ENCODE peak calls at places on chromosome 15, in four cellular contexts. G, K, T and R are unnamed samples.

GRCh38 chr15:68609618-68610017 is 30.8 kb downstream of the CORO2B start:
- DNase-seq in K (no peak), T (no peak), G (no peak), R (no peak)

GRCh38 chr15:32887090-32887489 is 169.3 kb downstream of the GREM1 start:
- DNase-seq in G (no peak), T (no peak), K (no peak), R (no peak)

GRCh38 chr15:101084801-101085200 is 165.6 kb downstream of the LRRK1 start:
- DNase-seq in T (no peak), K (no peak), G (no peak), R (no peak)

GRCh38 chr15:69484837-69485236 is 32.2 kb downstream of the RPLP1 start:
- DNase-seq in K (no peak), T (no peak), G (no peak), R (no peak)

GRCh38 chr15:57183041-57183440 is 193.3 kb upstream of the CGNL1 start:
- DNase-seq in K (no peak), G (no peak), T (no peak), R (no peak)

GRCh38 chr15:42091753-42092665 is 2.4 kb downstream of the PLA2G4D start:
- DNase-seq in G (no peak), K (no peak), T (no peak), R (no peak)

GRCh38 chr15:35289029-35289617 is 204.0 kb upstream of the NANOGP8 start:
- DNase-seq in K (no peak), G (peak; percentile 12), T (no peak), R (peak; percentile 48)

GRCh38 chr15:80888846-80889245 is 100.8 kb downstream of the MESD start:
- DNase-seq in K (no peak), T (no peak), G (no peak), R (no peak)

GRCh38 chr15:26873846-26874245 is 7.0 kb downstream of the GABRA5 start:
- DNase-seq in K (no peak), G (no peak), T (no peak), R (peak; percentile 7)

DNA sequence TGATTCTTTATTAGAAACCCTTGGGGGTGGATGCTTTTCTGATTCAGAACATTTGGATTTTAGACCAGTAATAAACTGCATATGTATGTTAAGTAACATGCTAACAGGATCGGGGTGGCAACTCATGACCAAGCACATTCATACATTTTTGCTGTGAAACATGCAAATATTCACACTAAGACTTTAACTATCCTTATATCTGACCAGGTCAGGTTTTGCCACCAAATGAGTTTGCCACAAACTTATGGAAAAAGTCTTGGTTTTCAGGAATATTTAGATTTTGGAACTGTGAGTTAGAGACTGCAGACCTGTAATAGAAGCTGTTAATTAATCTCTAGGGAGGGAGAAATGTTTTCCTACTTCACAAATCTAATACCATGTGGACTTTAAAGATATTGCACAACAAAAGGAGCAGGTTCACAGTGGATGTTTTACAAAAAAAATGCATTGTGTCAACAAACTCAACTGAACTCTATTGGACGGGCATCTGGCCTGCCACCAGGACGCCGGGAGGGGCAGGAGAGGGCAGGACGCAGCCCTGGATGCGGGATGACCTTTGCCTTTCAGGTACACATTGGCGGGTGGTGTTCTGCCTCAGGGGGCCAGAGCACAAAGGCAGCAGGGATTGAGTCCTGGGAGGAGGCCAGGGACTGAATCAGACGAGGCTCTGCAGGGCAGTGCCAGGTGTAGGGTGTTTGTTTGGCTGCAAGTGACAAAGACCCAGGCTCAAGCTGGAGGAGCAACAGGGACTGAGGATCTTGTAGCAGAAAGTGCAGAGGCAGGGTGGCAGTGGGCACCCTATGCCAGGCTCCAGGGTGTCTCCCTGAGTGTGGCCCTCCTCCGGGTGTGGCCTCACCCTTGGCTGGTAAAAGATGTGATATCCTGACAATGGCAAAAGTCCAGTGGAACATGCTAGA is 30.1 kb upstream of the KLF13 start:
- DNase-seq in G (no peak), T (peak; percentile 66), K (no peak), R (no peak)
- TF ChIP-seq CTCF in G (no peak), T (no peak), K (no peak), R (no peak)

DNA sequence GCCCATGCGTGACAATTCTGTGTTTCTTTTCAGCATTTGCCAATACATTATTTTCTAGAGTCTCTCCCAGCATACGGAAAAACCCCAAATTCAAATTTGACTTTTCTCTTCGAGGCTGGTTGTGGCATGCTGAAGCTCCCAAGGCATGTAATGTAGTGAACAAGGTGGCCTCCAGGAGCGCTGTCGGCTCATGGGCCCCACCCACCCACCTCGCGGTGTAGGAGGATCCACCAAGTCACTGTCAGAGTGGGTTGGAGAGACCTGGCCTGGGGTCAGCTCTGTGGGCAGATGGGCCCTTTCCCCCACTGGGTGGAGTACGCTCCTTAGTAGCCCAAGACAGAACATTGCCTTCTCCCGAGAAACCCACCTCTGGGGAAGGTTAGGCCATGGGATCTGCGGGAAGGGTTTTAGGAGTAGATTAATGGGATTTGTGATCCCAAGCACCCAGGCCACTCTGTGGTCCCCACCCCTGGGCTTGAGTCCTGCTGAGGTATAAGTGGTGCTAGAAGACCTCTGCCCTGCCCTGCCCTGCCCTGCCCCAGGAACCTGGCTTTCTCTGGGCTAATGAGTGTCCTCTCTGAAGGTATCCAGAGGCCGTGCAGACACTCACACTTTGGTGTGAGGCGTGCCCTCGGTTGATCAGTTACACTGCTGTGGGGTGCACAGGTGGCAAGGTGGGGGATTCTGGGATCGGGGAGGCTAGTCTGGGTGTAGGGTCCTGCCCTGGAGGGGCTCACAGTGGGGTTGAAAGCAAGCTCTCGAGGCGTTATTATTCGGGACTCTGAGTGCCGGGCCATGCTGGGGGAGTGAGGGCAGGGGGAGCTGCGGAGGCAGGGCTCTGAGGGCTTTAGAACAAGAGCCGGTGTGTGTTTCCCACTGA is 97.9 kb downstream of the APBA2 start:
- DNase-seq in G (no peak), K (peak; percentile 52), T (no peak), R (no peak)
- TF ChIP-seq CTCF in G (peak; percentile 27), K (peak; percentile 37), T (no peak), R (no peak)

GRCh38 chr15:23039151-23039916 is at the start of gene TUBGCP5:
- DNase-seq in K (peak; percentile 98), T (peak; percentile 98), G (peak; percentile 97), R (peak; percentile 98)
- TF ChIP-seq CTCF in K (no peak), T (peak; percentile 75), G (peak; percentile 22), R (peak; percentile 5)

GRCh38 chr15:45265506-45265905 is 13.5 kb downstream of the SLC28A2 start:
- DNase-seq in K (no peak), T (no peak), G (no peak), R (no peak)

GRCh38 chr15:45263854-45264253 is 11.8 kb downstream of the SLC28A2 start:
- DNase-seq in G (no peak), T (no peak), K (no peak), R (no peak)

GRCh38 chr15:45262906-45263456 is 10.9 kb downstream of the SLC28A2 start:
- DNase-seq in K (no peak), G (no peak), T (no peak), R (no peak)

GRCh38 chr15:45268135-45268534 is 16.1 kb downstream of the SLC28A2 start:
- DNase-seq in G (peak; percentile 35), K (peak; percentile 61), T (no peak), R (no peak)
- TF ChIP-seq CTCF in G (peak; percentile 48), K (no peak), T (no peak), R (no peak)

GRCh38 chr15:74312445-74313007 is 54.9 kb downstream of the CYP11A1 start:
- DNase-seq in G (peak; percentile 95), T (no peak), K (no peak), R (no peak)

GRCh38 chr15:74313889-74314288 is 53.6 kb downstream of the CYP11A1 start:
- DNase-seq in K (no peak), T (no peak), G (no peak), R (no peak)

GRCh38 chr15:74314897-74315438 is 52.5 kb downstream of the CYP11A1 start:
- DNase-seq in T (no peak), G (peak; percentile 16), K (no peak), R (no peak)

GRCh38 chr15:74308643-74308945 is 58.9 kb downstream of the CYP11A1 start:
- DNase-seq in G (no peak), K (no peak), T (no peak), R (no peak)

DNA sequence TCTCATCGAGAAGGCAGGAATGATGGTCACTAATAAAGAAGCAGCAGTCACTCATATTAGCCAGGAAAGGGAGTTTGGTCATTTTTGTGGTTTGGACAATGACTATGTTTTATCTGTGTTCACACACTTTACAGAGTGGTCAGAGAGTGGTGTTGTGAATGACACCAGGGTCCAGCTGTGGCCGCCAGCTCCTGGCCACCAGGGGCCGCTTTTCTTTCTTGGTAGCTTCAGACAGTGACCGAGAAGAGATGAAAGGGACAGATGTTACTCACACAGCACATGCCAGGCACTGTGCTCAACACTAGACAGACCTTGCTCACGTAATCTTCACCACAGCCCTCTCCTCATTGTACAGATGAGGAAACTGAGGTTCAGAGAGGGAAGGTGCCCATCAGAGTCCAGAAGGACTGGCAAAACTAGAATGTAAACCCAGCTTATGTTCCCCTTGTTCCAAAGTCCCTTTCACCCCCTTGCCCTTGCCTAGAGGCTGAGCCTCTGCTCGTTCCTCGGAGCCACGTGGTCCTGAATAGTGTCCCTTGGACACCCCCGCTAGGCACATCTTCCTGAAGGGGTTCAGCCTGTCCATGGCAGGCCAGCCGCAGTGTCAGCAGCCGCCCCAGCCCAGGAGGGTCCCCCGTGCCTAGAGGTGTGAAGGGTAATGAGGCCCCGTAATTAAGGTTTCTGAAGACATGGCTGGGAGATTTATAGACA is 55.6 kb downstream of the CYP11A1 start:
- DNase-seq in K (peak; percentile 65), T (no peak), G (peak; percentile 79), R (peak; percentile 52)
- TF ChIP-seq CTCF in K (no peak), T (no peak), G (peak; percentile 85), R (peak; percentile 55)